ENCODE peak calls at places on chromosomes 2 and 18, in seven cellular contexts. Q, J, V, F, Z, C and H are unnamed samples.

GRCh38 chr2:60275958-60276357 is 277.5 kb downstream of the BCL11A start:
- DNase-seq in Q (peak; percentile 42), J (no peak), V (no peak), F (no peak), Z (no peak), C (no peak), H (no peak)

GRCh38 chr2:8189316-8189715 is 492.5 kb upstream of the ID2 start:
- DNase-seq in Q (peak; percentile 9), J (no peak), V (no peak), F (no peak), Z (no peak), C (no peak), H (no peak)

GRCh38 chr2:86352137-86352931 is 14.9 kb upstream of the REEP1 start:
- DNase-seq in Q (no peak), J (no peak), V (no peak), F (no peak), Z (no peak), C (no peak), H (no peak)

GRCh38 chr2:174490032-174490431 is 3.2 kb upstream of the GPR155 start:
- DNase-seq in Q (no peak), J (no peak), V (no peak), F (no peak), Z (no peak), C (peak; percentile 34), H (no peak)

GRCh38 chr2:159124441-159124911 is 156.0 kb downstream of the TANC1 start:
- DNase-seq in Q (peak; percentile 48), J (peak; percentile 95), V (peak; percentile 94), F (peak; percentile 11), Z (peak; percentile 87), C (no peak), H (no peak)

GRCh38 chr18:13608791-13609552 is 117.4 kb downstream of the FAM210A start:
- DNase-seq in Q (no peak), J (no peak), V (no peak), F (no peak), Z (peak; percentile 34), C (peak; percentile 33), H (peak; percentile 80)

GRCh38 chr2:21135585-21135984 is 11.8 kb downstream of the TDRD15 start:
- DNase-seq in Q (no peak), J (no peak), V (no peak), F (no peak), Z (no peak), C (no peak), H (no peak)

GRCh38 chr18:55738483-55739114 is 150.6 kb upstream of the TCF4 start:
- DNase-seq in Q (no peak), J (no peak), V (no peak), F (no peak), Z (no peak), C (no peak), H (no peak)

GRCh38 chr2:41727711-41728110 is 320.1 kb upstream of the PKDCC start:
- DNase-seq in Q (no peak), J (no peak), V (no peak), F (no peak), Z (no peak), C (no peak), H (no peak)

GRCh38 chr2:208320686-208321085 is 54.6 kb downstream of the PIKFYVE start:
- DNase-seq in Q (no peak), J (peak; percentile 94), V (peak; percentile 42), F (no peak), Z (no peak), C (no peak), H (no peak)

GRCh38 chr2:73986085-73986680 is 1.5 kb downstream of the TET3 start:
- DNase-seq in Q (no peak), J (no peak), V (no peak), F (peak; percentile 42), Z (no peak), C (peak; percentile 45), H (peak; percentile 74)

GRCh38 chr2:216792222-216793001 is 67.5 kb downstream of the TNP1 start:
- DNase-seq in Q (peak; percentile 30), J (peak; percentile 12), V (peak; percentile 84), F (no peak), Z (peak; percentile 13), C (no peak), H (no peak)

GRCh38 chr18:49878996-49879585 is 65.8 kb upstream of the ACAA2 start:
- DNase-seq in Q (no peak), J (peak; percentile 9), V (peak; percentile 44), F (no peak), Z (no peak), C (no peak), H (no peak)

GRCh38 chr2:99487906-99488305 is 1.9 kb downstream of the REV1 start:
- DNase-seq in Q (no peak), J (no peak), V (peak; percentile 28), F (no peak), Z (no peak), C (no peak), H (no peak)

GRCh38 chr2:215059724-215060123 is 78.7 kb downstream of the ABCA12 start:
- DNase-seq in Q (no peak), J (peak; percentile 10), V (peak; percentile 6), F (no peak), Z (no peak), C (no peak), H (no peak)

GRCh38 chr2:120291464-120292311 is 39.0 kb downstream of the RALB start:
- DNase-seq in Q (no peak), J (peak; percentile 38), V (peak; percentile 75), F (no peak), Z (peak; percentile 26), C (no peak), H (no peak)

GRCh38 chr2:45432406-45432805 is 178.7 kb downstream of the SRBD1 start:
- DNase-seq in Q (no peak), J (peak; percentile 34), V (peak; percentile 43), F (no peak), Z (no peak), C (no peak), H (no peak)

DNA sequence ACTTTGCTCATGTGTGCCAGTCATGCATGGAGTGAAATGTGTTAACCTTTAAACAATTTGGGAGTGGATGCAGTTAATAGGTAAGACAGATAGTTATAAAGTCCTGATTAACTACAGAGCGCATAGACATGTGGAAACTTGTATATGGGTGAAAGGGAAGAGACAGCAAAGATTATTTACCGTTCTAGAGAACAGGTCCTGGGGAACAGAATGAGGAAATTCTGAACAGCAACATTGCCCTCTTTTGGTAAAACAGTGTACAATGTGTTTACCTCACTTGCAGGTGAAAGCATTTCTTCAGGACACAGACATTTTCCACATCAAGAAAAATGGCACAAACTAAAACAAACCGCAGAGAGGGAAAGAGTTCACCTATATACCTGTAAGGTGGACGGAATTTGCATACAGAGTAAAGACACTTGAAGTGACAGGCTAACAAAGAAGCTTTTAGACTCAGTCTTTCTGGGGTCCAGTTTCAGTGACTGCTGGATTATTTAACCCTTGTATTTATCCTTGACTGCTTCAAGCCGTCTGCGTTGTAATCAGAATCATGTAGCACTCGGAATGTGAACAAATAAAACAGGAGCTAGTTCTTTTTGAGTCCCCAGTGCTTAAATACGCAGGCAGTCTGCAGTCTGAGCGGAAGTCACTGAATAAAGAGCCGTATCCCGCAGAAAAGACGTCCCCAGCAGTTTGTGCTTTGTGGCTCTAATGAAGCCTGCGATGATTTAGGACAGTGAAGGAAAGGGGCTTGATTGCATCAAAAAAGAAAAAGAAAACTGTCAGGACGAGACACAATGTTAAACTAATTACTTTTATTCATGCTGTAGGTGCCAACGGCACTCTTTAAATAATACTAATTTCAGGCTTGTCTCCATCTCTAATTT is 364.8 kb upstream of the GALNT5 start:
- DNase-seq in Q (peak; percentile 77), J (peak; percentile 72), V (peak; percentile 49), F (no peak), Z (peak; percentile 2), C (no peak), H (no peak)
- H3K4me3 ChIP-seq in Q (peak overlapping the region; percentile 48), J (peak overlapping the region; percentile 53), V (peak overlapping the region; percentile 71), F (no peak overlapping the region), Z (peak overlapping the region; percentile 51), C (no peak overlapping the region), H (peak overlapping the region; percentile 21)

GRCh38 chr18:24011095-24011917 is 3.2 kb upstream of the TTC39C start:
- DNase-seq in Q (no peak), J (no peak), V (no peak), F (peak; percentile 80), Z (no peak), C (peak; percentile 78), H (peak; percentile 80)
- H3K4me3 ChIP-seq in Q (no peak overlapping the region), J (no peak overlapping the region), V (no peak overlapping the region), F (peak overlapping the region; percentile 59), Z (no peak overlapping the region), C (peak overlapping the region; percentile 29), H (peak overlapping the region; percentile 81)

GRCh38 chr2:63993871-63994270 is 25.4 kb downstream of the VPS54 start:
- DNase-seq in Q (no peak), J (no peak), V (no peak), F (peak; percentile 22), Z (no peak), C (peak; percentile 24), H (no peak)

GRCh38 chr2:63990072-63990471 is 29.2 kb downstream of the VPS54 start:
- DNase-seq in Q (peak; percentile 13), J (no peak), V (no peak), F (no peak), Z (no peak), C (no peak), H (no peak)

DNA sequence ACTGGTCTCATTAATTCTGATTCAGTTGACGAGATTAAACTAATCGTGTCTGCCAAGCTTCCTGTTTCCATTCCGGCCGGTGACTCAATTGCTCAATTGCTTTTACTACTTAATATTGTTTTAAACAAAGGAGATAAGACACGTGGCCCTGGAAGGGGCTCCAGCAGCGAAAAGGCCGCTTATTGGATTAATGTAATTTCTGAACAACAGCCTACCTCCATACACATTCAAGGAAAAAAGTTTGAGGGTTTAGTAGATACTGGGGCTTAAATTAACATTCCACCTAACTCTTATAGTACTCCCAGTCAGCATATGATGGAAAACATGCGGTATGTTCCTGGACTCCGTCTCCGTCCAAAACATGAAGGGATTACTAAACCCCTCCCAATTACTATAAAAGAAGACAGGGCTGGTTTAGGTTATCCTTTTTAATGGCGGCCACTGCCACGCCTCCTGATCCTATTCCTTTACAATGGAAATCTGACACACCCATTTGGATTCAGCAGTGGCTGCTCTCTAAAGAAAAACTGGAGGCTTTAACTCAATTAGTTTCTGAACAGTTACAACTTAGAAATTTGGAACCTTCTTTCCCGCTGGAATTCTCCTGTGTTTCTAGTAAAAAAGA is 27.1 kb downstream of the VPS54 start:
- DNase-seq in Q (no peak), J (no peak), V (no peak), F (no peak), Z (no peak), C (no peak), H (no peak)
- H3K4me3 ChIP-seq in Q (no peak overlapping the region), J (no peak overlapping the region), V (no peak overlapping the region), F (no peak overlapping the region), Z (no peak overlapping the region), C (no peak overlapping the region), H (no peak overlapping the region)

DNA sequence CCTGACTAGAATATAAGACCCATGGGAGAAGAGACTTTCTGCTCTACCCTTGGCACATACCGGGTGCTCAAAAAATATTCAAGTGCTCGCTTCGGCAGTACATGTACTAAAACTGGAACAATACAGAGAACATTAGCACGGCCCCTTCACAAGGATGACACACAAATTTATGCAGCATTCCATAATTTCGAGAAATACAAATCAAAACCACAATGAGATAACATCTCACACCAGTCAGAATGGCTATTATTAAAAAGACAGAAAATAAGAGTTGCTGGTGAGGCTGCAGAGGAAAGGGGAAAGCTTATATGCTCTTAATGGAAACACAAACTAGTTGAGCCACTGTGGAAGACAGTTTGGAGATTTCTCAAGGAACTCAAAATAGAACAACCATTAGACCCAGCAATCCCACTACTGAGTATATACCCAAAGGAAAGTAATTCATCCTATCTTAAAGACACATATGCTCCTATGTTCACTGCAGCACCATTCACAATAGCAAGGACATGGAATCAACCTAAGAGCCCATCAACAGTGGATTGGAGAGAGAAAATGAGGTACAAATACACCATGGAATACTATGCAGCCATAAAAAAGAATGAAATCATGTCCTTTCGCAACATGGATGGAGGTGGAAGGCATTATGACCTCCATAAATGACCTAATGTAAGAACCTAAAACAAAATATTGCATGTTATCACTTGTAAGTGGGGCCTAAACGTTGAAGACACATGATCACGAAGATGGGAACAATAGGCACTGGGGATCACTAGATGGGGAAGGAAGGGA is 71.6 kb upstream of the CYP1B1 start:
- DNase-seq in Q (no peak), J (peak; percentile 85), V (peak; percentile 38), F (no peak), Z (no peak), C (no peak), H (no peak)
- H3K4me3 ChIP-seq in Q (no peak overlapping the region), J (no peak overlapping the region), V (peak overlapping the region; percentile 55), F (no peak overlapping the region), Z (no peak overlapping the region), C (no peak overlapping the region), H (no peak overlapping the region)